ENCODE peak calls at places on chromosomes 16 and 17, in eight cellular contexts. Y, E, M, D, G, B, I and Z are unnamed samples.

GRCh38 chr16:55393976-55394375 is 70.0 kb downstream of the IRX6 start:
- DNase-seq in D (no peak), G (no peak), M (no peak), E (no peak), I (no peak), B (no peak), Y (no peak), Z (no peak)

GRCh38 chr17:62822080-62822904 is 14.2 kb upstream of the MARCHF10 start:
- DNase-seq in D (no peak), Y (no peak), M (no peak), G (peak), I (peak), B (no peak), E (no peak), Z (peak)

GRCh38 chr17:44733753-44734152 is 25.0 kb upstream of the ADAM11 start:
- DNase-seq in I (peak), M (no peak), Y (peak), B (no peak), E (no peak), D (no peak), G (peak), Z (no peak)

GRCh38 chr17:3796110-3796821 is 4.7 kb downstream of the ITGAE start:
- DNase-seq in D (no peak), Y (no peak), I (no peak), E (no peak), B (no peak), G (peak), M (no peak), Z (no peak)

GRCh38 chr17:50944902-50945720 is 79.0 kb upstream of the TOB1 start:
- DNase-seq in M (no peak), Y (no peak), I (no peak), D (no peak), E (no peak), B (no peak), G (no peak), Z (no peak)

GRCh38 chr16:81700071-81700779 is 78.9 kb upstream of the PLCG2 start:
- DNase-seq in I (peak), M (no peak), G (no peak), B (no peak), D (no peak), E (no peak), Y (no peak), Z (no peak)

GRCh38 chr17:73969956-73970355 is 233.5 kb upstream of the RPL38 start:
- DNase-seq in B (no peak), Y (peak), G (peak), E (peak), I (no peak), D (no peak), M (peak), Z (no peak)

GRCh38 chr17:67629963-67630320 is 87.8 kb upstream of the NOL11 start:
- DNase-seq in I (peak), D (no peak), M (no peak), G (no peak), Y (no peak), E (peak), B (no peak), Z (no peak)

GRCh38 chr16:77918792-77919707 is 103.3 kb upstream of the CLEC3A start:
- DNase-seq in E (no peak), M (no peak), G (no peak), D (no peak), I (no peak), Y (no peak), B (no peak), Z (no peak)

GRCh38 chr17:5955764-5956163 is 114.4 kb upstream of the WSCD1 start:
- DNase-seq in M (no peak), I (no peak), B (no peak), Y (no peak), D (no peak), E (no peak), G (peak), Z (no peak)

GRCh38 chr17:798246-798645 is 16.1 kb downstream of the MRM3 start:
- DNase-seq in M (no peak), B (no peak), E (no peak), D (no peak), Y (no peak), I (no peak), G (no peak), Z (no peak)

GRCh38 chr16:30535777-30536190 is 1.1 kb upstream of the ZNF747 start:
- DNase-seq in B (peak), Y (peak), D (no peak), M (peak), E (peak), I (peak), G (peak), Z (no peak)

GRCh38 chr17:43517161-43517560 is 29.0 kb downstream of the ETV4 start:
- DNase-seq in I (peak), B (no peak), E (peak), D (no peak), Y (no peak), M (no peak), G (no peak), Z (no peak)

GRCh38 chr16:88120812-88121211 is 169.6 kb downstream of the BANP start:
- DNase-seq in I (no peak), B (no peak), D (no peak), G (no peak), M (no peak), E (no peak), Y (no peak), Z (no peak)

GRCh38 chr16:10981697-10982216 is 37.4 kb downstream of the CLEC16A start:
- DNase-seq in Y (no peak), B (no peak), I (no peak), M (no peak), G (peak), D (no peak), E (no peak), Z (no peak)

GRCh38 chr17:31491794-31492171 is 100.3 kb downstream of the RAB11FIP4 start:
- DNase-seq in I (no peak), B (no peak), G (no peak), E (no peak), D (no peak), Y (no peak), M (no peak), Z (no peak)

GRCh38 chr16:85883813-85884212 is 15.1 kb upstream of the IRF8 start:
- DNase-seq in E (no peak), M (no peak), G (no peak), D (no peak), I (no peak), Y (no peak), B (no peak), Z (no peak)

GRCh38 chr17:78290671-78291070 is 59.2 kb downstream of the TMEM235 start:
- DNase-seq in D (no peak), E (no peak), B (no peak), Y (no peak), I (no peak), G (no peak), M (no peak), Z (no peak)

GRCh38 chr16:10170016-10170415 is 12.2 kb downstream of the GRIN2A start:
- DNase-seq in D (no peak), Y (no peak), E (no peak), G (no peak), M (no peak), B (no peak), I (no peak), Z (no peak)

GRCh38 chr16:66095676-66096075 is 270.8 kb upstream of the CDH5 start:
- DNase-seq in D (no peak), M (no peak), Y (no peak), E (no peak), B (no peak), G (no peak), I (no peak), Z (no peak)

GRCh38 chr16:79897444-79898146 is 297.1 kb upstream of the MAF start:
- DNase-seq in G (no peak), E (no peak), B (no peak), I (peak), D (no peak), Y (no peak), M (no peak), Z (no peak)

DNA sequence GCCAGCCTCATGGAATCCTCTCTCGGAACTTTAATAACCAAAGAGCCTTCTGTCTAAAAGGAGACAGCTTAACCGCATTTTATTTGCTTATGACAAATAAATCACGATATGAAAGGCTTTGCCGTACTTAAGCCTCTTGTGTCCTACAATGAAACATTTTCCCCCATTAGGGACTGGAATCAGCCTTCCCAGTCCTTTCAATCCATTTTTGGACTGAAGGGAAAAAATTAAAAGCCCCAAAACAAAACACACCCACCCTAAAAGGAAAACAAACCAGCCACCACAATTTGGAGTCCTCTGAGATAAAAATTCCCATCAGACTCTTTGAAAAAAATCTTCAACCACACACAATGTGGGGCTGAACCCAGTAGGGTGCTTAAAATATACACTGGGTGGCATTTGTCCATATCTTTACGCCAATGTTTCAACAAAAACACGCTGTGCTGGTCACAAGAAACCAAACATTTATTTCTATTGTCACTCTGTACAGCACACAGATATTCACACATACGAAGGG is 3.0 kb downstream of the HOXB4 start:
- DNase-seq in D (no peak), B (no peak), E (peak), Y (no peak), G (no peak), I (no peak), M (no peak), Z (no peak)
- H3K4me3 ChIP-seq in D (peak), B (no peak), E (peak), Y (no peak), G (no peak), I (peak), M (peak), Z (no peak)

GRCh38 chr17:33779399-33779697 is 475.7 kb upstream of the CCL2 start:
- DNase-seq in Y (no peak), G (no peak), I (no peak), B (no peak), M (no peak), E (no peak), D (no peak), Z (no peak)
- TF ChIP-seq CTCF in Y (no peak), G (no peak), I (no peak), B (no peak), M (no peak), E (no peak), D (no peak), Z (no peak)

DNA sequence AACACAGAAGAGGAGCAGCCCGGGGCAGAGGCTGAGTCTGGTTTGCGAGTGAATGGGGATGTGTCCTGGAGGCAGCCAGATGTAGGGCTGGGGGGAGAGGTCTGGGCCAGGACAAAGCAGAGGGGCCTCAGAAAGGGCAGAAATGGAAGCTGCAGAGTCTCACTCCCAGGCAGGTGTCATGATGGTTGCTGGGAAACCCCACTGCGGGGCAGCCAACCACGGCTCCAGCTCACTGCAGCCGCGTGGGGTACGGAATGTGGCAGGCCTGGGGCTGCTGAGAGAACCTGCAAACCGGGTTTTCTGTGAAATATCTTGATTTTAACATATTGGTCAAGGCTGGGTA is 57.8 kb downstream of the PRMT7 start:
- DNase-seq in G (no peak), B (no peak), I (no peak), E (no peak), M (no peak), D (no peak), Y (no peak), Z (no peak)
- H3K4me3 ChIP-seq in G (no peak), B (no peak), I (no peak), E (no peak), M (no peak), D (no peak), Y (no peak), Z (no peak)

GRCh38 chr16:48901712-48902374 is 291.9 kb upstream of the N4BP1 start:
- DNase-seq in G (no peak), B (no peak), D (no peak), I (no peak), E (no peak), M (no peak), Y (no peak), Z (no peak)
- TF ChIP-seq CTCF in G (peak), B (no peak), D (peak), I (no peak), E (peak), M (no peak), Y (no peak), Z (no peak)

GRCh38 chr17:83086197-83086880 is 6.9 kb downstream of the METRNL start:
- DNase-seq in M (no peak), E (no peak), Y (no peak), G (no peak), D (no peak), I (no peak), B (no peak), Z (no peak)

GRCh38 chr17:83088451-83089321 is 9.3 kb downstream of the METRNL start:
- DNase-seq in G (no peak), I (no peak), B (no peak), Y (no peak), D (no peak), E (no peak), M (no peak), Z (no peak)

GRCh38 chr17:83085526-83086196 is 6.3 kb downstream of the METRNL start:
- DNase-seq in Y (no peak), M (no peak), D (no peak), E (no peak), I (no peak), B (no peak), G (no peak), Z (no peak)

GRCh38 chr17:83087788-83088360 is 8.5 kb downstream of the METRNL start:
- DNase-seq in G (no peak), I (no peak), D (no peak), M (no peak), E (no peak), B (no peak), Y (no peak), Z (no peak)

GRCh38 chr17:83086907-83087787 is 7.7 kb downstream of the METRNL start:
- DNase-seq in D (no peak), Y (no peak), G (no peak), M (no peak), B (no peak), I (no peak), E (no peak), Z (peak)
- H3K4me3 ChIP-seq in D (no peak), Y (no peak), G (no peak), M (no peak), B (no peak), I (no peak), E (peak), Z (peak)

DNA sequence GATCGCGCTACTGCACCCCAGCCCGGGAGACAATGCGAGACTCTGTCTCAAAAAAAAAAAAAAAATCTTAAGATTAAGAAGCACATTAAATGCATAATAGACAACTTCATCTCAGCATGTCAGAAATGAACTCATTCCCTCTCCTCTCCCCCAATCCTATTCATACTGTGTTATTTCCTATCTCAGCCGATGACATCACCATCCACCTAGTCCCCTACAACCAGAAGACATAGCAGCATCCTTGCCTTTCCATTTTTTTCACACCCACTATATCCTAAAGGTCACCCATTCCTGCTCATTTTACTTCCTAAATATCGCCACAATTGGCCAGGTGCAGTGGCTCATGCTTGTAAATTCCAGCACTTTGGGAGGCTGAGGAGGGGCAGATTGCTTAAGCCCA is 81.3 kb downstream of the RPGRIP1L start:
- DNase-seq in D (no peak), M (no peak), E (no peak), G (no peak), B (no peak), Y (no peak), I (no peak), Z (no peak)
- TF ChIP-seq CTCF in D (no peak), M (no peak), E (no peak), G (no peak), B (no peak), Y (no peak), I (no peak), Z (no peak)